ENCODE peak calls at places on chromosomes 3 and 15, in ten cellular contexts. X, A, Y, T, V, S, D, E, I and C are unnamed samples.
A peak's percentile ranks its signal among the peaks of the same experiment; 100 is the strongest.

GRCh38 chr15:74545776-74546656 is 5.0 kb downstream of the ARID3B start:
- DNase-seq in X (no peak), A (peak; percentile 100), Y (peak; percentile 77), T (peak; percentile 100), V (peak; percentile 75), S (peak; percentile 97), D (peak; percentile 99), E (no peak), I (peak; percentile 100), C (peak; percentile 98)

GRCh38 chr15:66224946-66225345 is 28.6 kb downstream of the MEGF11 start:
- DNase-seq in X (no peak), A (no peak), Y (no peak), T (no peak), V (no peak), S (no peak), D (peak; percentile 27), E (no peak), I (peak; percentile 47), C (no peak)

GRCh38 chr3:52519445-52520140 is 14.1 kb downstream of the NT5DC2 start:
- DNase-seq in X (no peak), A (no peak), Y (no peak), T (no peak), V (no peak), S (peak; percentile 18), D (no peak), E (no peak), I (no peak), C (no peak)

GRCh38 chr3:4708230-4708629 is 215.1 kb downstream of the ITPR1 start:
- DNase-seq in X (no peak), A (no peak), Y (no peak), T (no peak), V (no peak), S (no peak), D (no peak), E (no peak), I (no peak), C (no peak)

GRCh38 chr15:48096813-48097212 is 24.0 kb upstream of the SLC24A5 start:
- DNase-seq in X (no peak), A (no peak), Y (no peak), T (peak; percentile 59), V (no peak), S (no peak), D (no peak), E (no peak), I (no peak), C (no peak)

GRCh38 chr3:192812736-192813383 is 85.5 kb upstream of the FGF12 start:
- DNase-seq in X (no peak), A (no peak), Y (no peak), T (peak; percentile 75), V (no peak), S (no peak), D (peak; percentile 34), E (peak; percentile 50), I (no peak), C (peak; percentile 72)

GRCh38 chr3:157201648-157202278 is 41.8 kb upstream of the CCNL1 start:
- DNase-seq in X (no peak), A (no peak), Y (no peak), T (peak; percentile 74), V (no peak), S (no peak), D (no peak), E (peak; percentile 33), I (no peak), C (peak; percentile 72)

GRCh38 chr3:72154391-72155300 is 369.7 kb upstream of the PROK2 start:
- DNase-seq in X (no peak), A (no peak), Y (no peak), T (peak; percentile 42), V (no peak), S (no peak), D (no peak), E (no peak), I (no peak), C (no peak)

GRCh38 chr3:146169891-146170290 is 8.9 kb upstream of the PLOD2 start:
- DNase-seq in X (no peak), A (no peak), Y (no peak), T (no peak), V (no peak), S (no peak), D (no peak), E (no peak), I (no peak), C (no peak)

GRCh38 chr3:149382091-149382467 is 4.6 kb upstream of the TM4SF1 start:
- DNase-seq in X (no peak), A (no peak), Y (no peak), T (peak; percentile 83), V (no peak), S (no peak), D (no peak), E (no peak), I (no peak), C (no peak)

GRCh38 chr3:154095832-154096421 is 25.3 kb upstream of the ARHGEF26 start:
- DNase-seq in X (no peak), A (no peak), Y (no peak), T (peak; percentile 62), V (no peak), S (no peak), D (no peak), E (no peak), I (no peak), C (peak; percentile 19)

DNA sequence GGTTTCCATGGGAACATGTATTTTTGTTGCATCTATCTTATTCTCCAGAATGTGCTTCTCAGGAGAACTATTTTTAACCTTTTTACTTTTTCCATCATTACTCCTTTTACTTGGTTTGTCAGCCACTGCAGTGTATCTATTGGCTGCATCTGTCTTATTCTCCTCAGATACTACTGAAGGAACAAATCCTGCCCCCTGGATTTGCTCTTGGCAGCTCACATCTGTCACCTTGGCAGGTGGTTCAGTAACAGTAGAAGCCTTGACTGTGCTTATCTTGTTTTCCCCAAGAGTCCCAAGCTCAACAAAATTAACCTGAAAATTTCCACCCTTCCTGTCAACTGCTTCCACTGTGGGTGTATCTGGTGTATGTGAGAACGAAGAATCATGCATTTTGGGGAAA is 106.0 kb downstream of the MAP4 start:
- DNase-seq in X (no peak), A (no peak), Y (no peak), T (no peak), V (no peak), S (no peak), D (no peak), E (no peak), I (no peak), C (no peak)
- H3K36me3 ChIP-seq in X (no peaks in the 10 kb centered on the region), A (peaks cover 24% of the 10 kb centered on the region), Y (peaks cover 28% of the 10 kb centered on the region), T (peaks cover 15% of the 10 kb centered on the region), V (no peaks in the 10 kb centered on the region), S (peaks cover 98% of the 10 kb centered on the region), D (no peaks in the 10 kb centered on the region), E (peaks cover 3% of the 10 kb centered on the region), I (no peaks in the 10 kb centered on the region), C (peaks cover 7% of the 10 kb centered on the region)

GRCh38 chr3:100526613-100527346 is 34.4 kb downstream of the TMEM45A start:
- DNase-seq in X (no peak), A (no peak), Y (no peak), T (no peak), V (no peak), S (no peak), D (no peak), E (no peak), I (no peak), C (no peak)

GRCh38 chr3:100522125-100522524 is 29.7 kb downstream of the TMEM45A start:
- DNase-seq in X (no peak), A (no peak), Y (no peak), T (no peak), V (no peak), S (no peak), D (no peak), E (no peak), I (no peak), C (no peak)

GRCh38 chr3:100523050-100523760 is 30.8 kb downstream of the TMEM45A start:
- DNase-seq in X (no peak), A (no peak), Y (no peak), T (no peak), V (no peak), S (no peak), D (no peak), E (no peak), I (no peak), C (no peak)

GRCh38 chr3:100527347-100527735 is 34.9 kb downstream of the TMEM45A start:
- DNase-seq in X (no peak), A (no peak), Y (no peak), T (no peak), V (no peak), S (no peak), D (no peak), E (no peak), I (no peak), C (no peak)

DNA sequence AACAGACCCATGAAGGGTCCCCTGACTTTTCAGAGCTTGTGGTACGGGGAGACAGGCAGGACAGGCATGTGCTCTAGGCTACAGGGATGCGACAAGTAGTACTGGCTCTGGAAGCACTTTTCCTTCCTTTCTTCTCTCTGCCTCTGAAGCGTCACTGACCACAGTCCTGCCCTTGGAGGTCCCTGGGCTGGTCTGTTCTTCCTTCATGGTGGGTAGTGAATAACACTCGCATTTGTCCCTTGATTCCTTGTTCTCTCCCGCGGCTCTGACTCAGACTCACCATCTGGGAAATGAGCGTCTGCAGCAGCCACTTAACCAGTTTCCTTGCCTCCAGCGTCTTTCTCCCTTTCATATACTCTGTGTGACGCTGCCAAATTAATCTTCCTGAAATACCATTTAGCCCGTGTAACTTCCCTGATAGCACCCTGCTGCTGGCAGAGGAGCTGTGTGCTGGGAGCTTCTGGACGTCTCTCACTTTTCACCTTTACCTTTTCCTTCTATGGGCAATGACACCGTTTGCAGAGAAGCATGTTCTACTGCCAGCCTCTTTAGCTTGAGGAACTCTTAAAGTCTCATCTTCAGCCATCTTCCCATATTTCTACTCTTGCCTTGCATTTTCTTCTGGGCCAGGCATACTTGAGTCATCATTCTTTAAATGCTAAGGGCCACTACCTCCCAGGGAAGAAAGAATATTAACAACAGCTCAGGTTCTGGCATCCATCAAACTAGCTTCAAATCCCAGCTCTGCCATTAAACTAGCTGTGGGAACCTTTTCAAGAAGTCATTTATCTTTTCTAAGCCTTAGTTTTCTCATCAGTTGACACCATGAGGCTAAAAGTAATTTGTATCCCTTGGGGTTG is 33.6 kb downstream of the TMEM45A start:
- DNase-seq in X (no peak), A (no peak), Y (no peak), T (peak; percentile 89), V (no peak), S (no peak), D (peak; percentile 54), E (no peak), I (no peak), C (peak; percentile 80)
- H3K27ac ChIP-seq in X (no peak overlapping the region), A (no peak overlapping the region), Y (no peak overlapping the region), T (peak overlapping the region; percentile 73), V (no peak overlapping the region), S (peak overlapping the region; percentile 9), D (no peak overlapping the region), E (no peak overlapping the region), I (peak overlapping the region; percentile 27), C (no peak overlapping the region)

GRCh38 chr15:43763819-43764446 is 12.8 kb downstream of the ELL3 start:
- DNase-seq in X (no peak), A (no peak), Y (no peak), T (no peak), V (no peak), S (no peak), D (no peak), E (no peak), I (no peak), C (no peak)
- H3K36me3 ChIP-seq in X (peaks cover 29% of the 10 kb centered on the region), A (peaks cover 38% of the 10 kb centered on the region), Y (peaks cover 48% of the 10 kb centered on the region), T (peaks cover 81% of the 10 kb centered on the region), V (peaks cover 67% of the 10 kb centered on the region), S (peaks cover 100% of the 10 kb centered on the region), D (peaks cover 21% of the 10 kb centered on the region), E (peaks cover 38% of the 10 kb centered on the region), I (peaks cover 6% of the 10 kb centered on the region), C (peaks cover 95% of the 10 kb centered on the region)

DNA sequence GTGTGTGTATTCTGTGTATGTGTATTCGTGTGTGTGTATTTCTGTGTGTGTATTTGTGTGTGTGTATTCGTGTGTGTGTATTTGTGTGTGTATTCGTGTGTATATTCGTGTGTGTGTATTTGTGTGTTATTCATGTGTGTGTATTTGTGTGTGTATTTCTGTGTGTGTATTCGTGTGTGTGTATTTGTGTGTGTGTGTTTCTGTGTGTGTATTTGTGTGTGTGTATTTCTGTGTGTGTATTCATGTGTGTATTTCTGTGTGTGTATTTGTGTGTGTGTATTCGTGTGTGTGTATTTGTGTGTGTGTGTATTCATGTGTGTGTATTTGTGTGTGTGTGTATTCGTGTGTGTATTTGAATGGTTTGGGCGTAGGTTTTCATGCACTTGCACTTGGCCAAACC is 405.4 kb downstream of the SOX2 start:
- DNase-seq in X (no peak), A (no peak), Y (no peak), T (no peak), V (no peak), S (no peak), D (no peak), E (no peak), I (no peak), C (no peak)
- H3K27ac ChIP-seq in X (no peak overlapping the region), A (no peak overlapping the region), Y (no peak overlapping the region), T (no peak overlapping the region), V (no peak overlapping the region), S (no peak overlapping the region), D (no peak overlapping the region), E (no peak overlapping the region), I (no peak overlapping the region), C (no peak overlapping the region)